ENCODE peak calls at places on chromosomes 7 and 10, in five cellular contexts. N, I, J, T and S are unnamed samples.
A peak's percentile ranks its signal among the peaks of the same experiment; 100 is the strongest.

GRCh38 chr10:93993782-93994668 is at the start of gene PLCE1:
- DNase-seq in I (peak; percentile 19), N (no peak), J (peak; percentile 65), T (peak; percentile 85), S (no peak)

GRCh38 chr7:55396386-55396785 is 31.2 kb downstream of the LANCL2 start:
- DNase-seq in N (no peak), I (no peak), J (no peak), T (no peak), S (no peak)

GRCh38 chr10:76352300-76352699 is 920.9 kb downstream of the LRMDA start:
- DNase-seq in I (peak; percentile 96), J (peak; percentile 53), N (no peak), T (no peak), S (peak; percentile 91)

GRCh38 chr7:91852263-91852741 is 28.2 kb downstream of the MTERF1 start:
- DNase-seq in I (peak; percentile 12), T (no peak), N (no peak), J (no peak), S (peak; percentile 48)

GRCh38 chr7:76330673-76331072 is 28.1 kb downstream of the YWHAG start:
- DNase-seq in J (no peak), N (no peak), T (no peak), I (no peak), S (no peak)

GRCh38 chr7:3095046-3095445 is 51.4 kb upstream of the CARD11 start:
- DNase-seq in N (no peak), I (no peak), T (no peak), J (no peak), S (no peak)

GRCh38 chr10:96306516-96306915 is 2.3 kb downstream of the DNTT start:
- DNase-seq in I (no peak), N (no peak), J (no peak), T (peak; percentile 85), S (no peak)

GRCh38 chr10:86121200-86121599 is 245.4 kb downstream of the GRID1 start:
- DNase-seq in I (no peak), J (no peak), T (no peak), N (no peak), S (no peak)

GRCh38 chr10:3419719-3420495 is 247.3 kb upstream of the PITRM1 start:
- DNase-seq in T (peak; percentile 63), N (no peak), J (no peak), I (no peak), S (no peak)

DNA sequence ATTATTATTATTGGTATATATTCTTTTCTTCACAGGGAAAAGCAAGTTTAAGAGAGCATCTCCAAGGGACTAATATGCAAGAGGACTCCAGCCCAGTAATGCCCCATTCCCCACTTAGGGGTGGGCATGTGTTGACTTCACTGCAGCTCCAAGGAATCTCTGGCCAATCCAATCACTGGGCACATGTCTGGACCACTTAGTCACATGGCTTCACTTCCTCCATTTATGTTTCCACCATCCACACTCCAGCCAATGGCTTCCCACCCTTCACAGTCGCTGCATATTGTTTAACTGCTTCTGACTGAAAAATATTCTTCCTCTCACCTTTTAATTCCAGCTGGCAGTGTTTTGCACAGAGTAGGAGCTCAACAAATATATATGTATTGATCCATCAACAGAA is 43.6 kb downstream of the FBXL13 start:
- DNase-seq in J (no peak), I (no peak), N (no peak), T (no peak), S (no peak)
- TF ChIP-seq POLR2A in J (no peak), I (no peak), N (no peak), T (no peak), S (no peak)

DNA sequence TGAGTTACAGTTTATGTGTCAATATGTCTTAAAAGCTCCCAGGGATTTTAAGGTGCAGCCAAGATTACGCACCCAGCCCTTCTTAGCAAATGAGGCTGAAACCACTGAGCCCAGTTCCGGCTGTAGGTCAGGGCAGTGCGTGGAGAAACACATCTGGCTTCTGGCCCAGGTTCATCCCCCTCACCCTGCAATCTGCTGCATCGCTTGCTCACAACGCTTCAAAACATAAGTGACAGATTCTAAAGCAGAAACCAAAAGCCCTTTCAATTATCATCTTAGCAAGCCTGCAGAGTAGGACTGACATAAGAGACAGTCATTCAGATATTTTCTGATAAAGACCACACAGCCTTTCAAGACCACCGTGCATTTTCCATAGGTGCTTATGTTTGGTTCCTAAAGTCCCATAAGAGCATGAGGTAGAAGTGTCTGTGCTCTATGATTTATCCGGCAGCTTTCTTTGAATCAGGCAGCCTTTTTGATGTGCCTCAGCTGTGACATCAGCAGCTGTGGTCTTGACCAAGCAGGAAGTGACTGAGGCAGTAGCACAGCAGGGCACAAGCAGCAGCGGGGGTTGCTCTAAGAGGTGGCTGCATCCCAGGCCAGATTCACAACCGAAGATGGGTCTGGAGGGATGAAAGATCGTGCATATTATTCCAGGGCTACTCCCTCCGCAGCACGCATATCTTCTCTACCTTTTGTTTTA is 72.1 kb upstream of the LYZL2 start:
- DNase-seq in I (peak; percentile 75), N (no peak), J (peak; percentile 26), T (peak; percentile 76), S (no peak)
- TF ChIP-seq POLR2A in I (no peak), N (no peak), J (no peak), T (no peak), S (no peak)

GRCh38 chr7:37342170-37342569 is 106.5 kb downstream of the ELMO1 start:
- DNase-seq in J (no peak), I (no peak), N (no peak), T (no peak), S (no peak)

GRCh38 chr7:37344886-37345579 is 103.6 kb downstream of the ELMO1 start:
- DNase-seq in T (no peak), I (no peak), J (no peak), N (no peak), S (peak; percentile 75)

GRCh38 chr7:37346761-37347160 is 101.9 kb downstream of the ELMO1 start:
- DNase-seq in J (no peak), N (no peak), T (no peak), I (no peak), S (no peak)

GRCh38 chr7:37341033-37341630 is 107.5 kb downstream of the ELMO1 start:
- DNase-seq in T (no peak), I (no peak), N (no peak), J (no peak), S (no peak)

GRCh38 chr7:37342665-37343471 is 105.8 kb downstream of the ELMO1 start:
- DNase-seq in T (no peak), J (peak; percentile 24), N (no peak), I (no peak), S (peak; percentile 37)
- TF ChIP-seq POLR2A in T (no peak), J (peak; percentile 30), N (no peak), I (no peak), S (no peak)

GRCh38 chr7:146185844-146186243 is 69.2 kb downstream of the CNTNAP2 start:
- DNase-seq in N (no peak), I (no peak), J (no peak), T (no peak), S (no peak)
- TF ChIP-seq POLR2A in N (no peak), I (no peak), J (no peak), T (no peak), S (no peak)

DNA sequence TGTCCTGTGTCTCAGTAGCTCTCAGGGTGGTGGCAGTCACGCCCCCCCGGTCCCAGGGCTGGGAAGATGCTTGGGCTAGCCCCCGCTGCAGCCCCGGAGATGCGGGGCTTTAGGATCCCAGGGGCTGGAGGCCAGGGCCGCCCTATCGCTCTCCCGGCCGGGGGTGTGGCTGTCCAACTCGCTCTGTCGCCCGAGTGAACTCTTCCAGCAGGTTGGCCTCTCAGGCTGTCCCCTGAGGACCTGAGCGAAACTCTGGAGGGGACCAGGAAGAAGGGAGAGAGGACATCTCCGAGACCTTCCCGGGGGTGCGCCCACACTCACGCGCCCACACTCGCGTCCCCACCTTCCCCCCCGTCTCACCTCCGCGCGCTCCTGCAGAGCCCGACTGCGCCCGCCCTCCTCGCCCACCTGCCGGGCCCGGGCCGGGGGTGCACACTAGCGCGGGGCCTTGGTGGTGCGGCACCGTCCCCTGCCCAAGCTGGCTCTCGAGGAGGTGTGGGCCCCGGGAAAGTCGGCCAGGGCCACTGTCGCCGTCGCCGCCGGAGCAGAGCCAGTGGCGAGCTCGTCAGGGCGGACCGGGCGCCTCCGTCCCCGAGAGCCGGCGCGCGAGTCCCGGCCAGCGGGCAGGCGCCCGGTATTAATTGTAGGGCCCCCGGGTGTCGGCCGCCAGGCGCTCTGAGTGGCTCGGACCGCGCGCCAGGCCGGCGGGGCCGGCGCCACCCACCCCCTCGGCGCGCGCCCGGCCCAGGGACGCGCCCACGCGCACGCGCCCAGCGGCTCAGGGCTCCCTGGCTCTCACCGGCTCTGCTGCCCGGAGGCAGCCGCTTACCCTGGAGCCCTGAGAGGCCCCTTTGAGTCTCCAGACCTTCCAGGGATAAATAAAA is 101.8 kb upstream of the SVIL start:
- DNase-seq in T (peak; percentile 90), I (peak; percentile 55), N (no peak), J (peak; percentile 89), S (peak; percentile 59)
- TF ChIP-seq POLR2A in T (no peak), I (no peak), N (peak; percentile 54), J (no peak), S (peak; percentile 21)

DNA sequence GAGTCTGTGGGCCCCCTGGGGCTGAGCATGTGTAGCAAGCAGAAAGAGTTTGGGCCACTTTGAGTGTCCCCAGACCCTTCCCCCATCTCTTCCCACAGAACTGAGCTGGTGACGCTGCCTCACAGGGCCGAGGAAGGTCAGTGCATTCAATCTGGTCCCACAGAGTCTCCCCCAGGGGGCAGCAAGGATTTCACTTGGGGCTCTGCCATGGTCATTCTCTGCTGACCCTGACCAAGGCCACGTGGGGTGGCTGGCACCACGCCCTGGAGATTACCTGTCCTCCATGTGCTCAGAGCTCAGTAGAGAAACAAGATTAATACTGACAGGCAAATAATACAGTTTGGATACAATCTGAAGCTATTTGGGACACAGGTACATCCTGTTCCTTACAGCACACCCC is 30.2 kb downstream of the ADRA2A start:
- DNase-seq in T (no peak), J (no peak), N (no peak), I (no peak), S (no peak)
- TF ChIP-seq POLR2A in T (no peak), J (no peak), N (no peak), I (no peak), S (no peak)

GRCh38 chr7:117011419-117012260 is 58.3 kb downstream of the ST7 start:
- DNase-seq in J (no peak), I (no peak), N (no peak), T (no peak), S (no peak)
- TF ChIP-seq POLR2A in J (no peak), I (no peak), N (no peak), T (no peak), S (no peak)

DNA sequence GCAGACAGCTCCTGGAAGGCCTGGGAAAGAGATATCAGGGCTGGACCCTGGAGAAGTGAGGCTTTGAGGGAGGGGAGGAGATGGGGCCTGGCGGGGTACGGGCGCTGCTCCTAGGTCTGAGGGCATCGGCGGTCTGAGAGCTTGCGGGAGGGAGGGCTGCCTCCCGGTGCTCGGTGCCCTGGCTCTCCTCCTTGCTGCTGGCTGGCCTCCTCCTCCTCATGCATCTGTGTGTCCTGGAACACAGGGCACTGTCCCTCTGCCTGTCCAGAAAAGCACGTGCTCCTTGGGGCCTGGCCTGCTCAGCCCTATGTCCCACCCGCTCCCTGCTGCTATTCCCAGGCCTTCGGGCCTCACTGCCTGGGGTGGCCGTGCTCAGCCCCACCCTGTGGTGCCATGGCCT is 166.9 kb downstream of the RNF216 start:
- DNase-seq in I (no peak), T (no peak), J (no peak), N (no peak), S (no peak)
- TF ChIP-seq POLR2A in I (no peak), T (no peak), J (no peak), N (no peak), S (no peak)